ENCODE peak calls at places on chromosomes 2 and 18, in six cellular contexts. Y is stomach, Z is ovary, K is A549, M is Peyer's patch, G is GM12892. T is an unnamed sample.

GRCh38 chr2:45278345-45279078 is 269.3 kb upstream of the SIX2 start:
- DNase-seq in G (no peak), Y (no peak), M (no peak), K (no peak), Z (no peak), T (no peak)

GRCh38 chr2:226427538-226428307 is 371.9 kb downstream of the IRS1 start:
- DNase-seq in Y (no peak), Z (no peak), G (no peak), M (no peak), K (peak; percentile 17), T (no peak)

GRCh38 chr2:191190861-191191552 is 40.2 kb upstream of the STAT4 start:
- DNase-seq in Y (no peak), G (no peak), Z (no peak), M (no peak), K (no peak), T (no peak)

GRCh38 chr18:79537758-79538157 is 141.8 kb upstream of the CTDP1 start:
- DNase-seq in Y (no peak), K (no peak), M (no peak), Z (no peak), G (no peak), T (no peak)

GRCh38 chr2:43623052-43623451 is 14.0 kb upstream of the PLEKHH2 start:
- DNase-seq in Z (peak; percentile 49), G (no peak), Y (no peak), M (no peak), K (no peak), T (no peak)

GRCh38 chr2:119263025-119263424 is 39.4 kb downstream of the STEAP3 start:
- DNase-seq in Y (no peak), M (no peak), Z (no peak), K (no peak), G (no peak), T (no peak)

GRCh38 chr2:86372641-86373502 is 35.4 kb upstream of the REEP1 start:
- DNase-seq in Z (no peak), Y (peak; percentile 56), M (no peak), G (no peak), K (peak; percentile 43), T (peak; percentile 22)

GRCh38 chr18:23106575-23106974 is 28.7 kb upstream of the CABLES1 start:
- DNase-seq in K (peak; percentile 67), Z (no peak), G (no peak), Y (no peak), M (no peak), T (peak; percentile 17)

GRCh38 chr2:200452377-200452776 is 57.5 kb downstream of the KCTD18 start:
- DNase-seq in Y (no peak), G (no peak), Z (no peak), K (no peak), M (no peak), T (no peak)

GRCh38 chr2:206584323-206585116 is 57.8 kb upstream of the FAM237A start:
- DNase-seq in M (no peak), G (no peak), Z (no peak), K (no peak), Y (no peak), T (no peak)

GRCh38 chr2:220619525-220620267 is 952.4 kb downstream of the EPHA4 start:
- DNase-seq in Y (peak; percentile 28), Z (no peak), G (no peak), M (no peak), K (peak; percentile 21), T (no peak)

GRCh38 chr2:233544079-233544690 is 22.4 kb downstream of the USP40 start:
- DNase-seq in Y (no peak), K (no peak), G (no peak), M (no peak), Z (no peak), T (no peak)

GRCh38 chr2:102618452-102619413 is 620 bp upstream of the SLC9A2 start:
- DNase-seq in Y (peak; percentile 75), Z (no peak), M (no peak), G (no peak), K (peak; percentile 9), T (no peak)

GRCh38 chr18:72086421-72086820 is 457.7 kb downstream of the CBLN2 start:
- DNase-seq in Y (no peak), Z (no peak), G (no peak), K (no peak), M (no peak), T (no peak)

GRCh38 chr2:178194600-178195389 is 483 bp downstream of the OSBPL6 start:
- DNase-seq in G (peak; percentile 17), M (no peak), K (no peak), Z (peak; percentile 42), Y (peak; percentile 27), T (peak; percentile 37)

GRCh38 chr2:19536136-19536535 is 177.7 kb upstream of the OSR1 start:
- DNase-seq in Y (no peak), G (no peak), K (no peak), Z (no peak), M (no peak), T (no peak)

GRCh38 chr18:32730620-32731021 is 42.2 kb downstream of the KLHL14 start:
- DNase-seq in Z (no peak), Y (no peak), M (no peak), G (no peak), K (no peak), T (no peak)

GRCh38 chr2:42100696-42101585 is 53.1 kb downstream of the PKDCC start:
- DNase-seq in G (no peak), M (peak; percentile 78), Y (peak; percentile 75), Z (peak; percentile 73), K (no peak), T (no peak)

GRCh38 chr2:65458999-65459398 is 26.6 kb upstream of the SPRED2 start:
- DNase-seq in M (no peak), K (no peak), G (no peak), Z (no peak), Y (no peak), T (no peak)

GRCh38 chr2:240594511-240595380 is 8.2 kb downstream of the CAPN10 start:
- DNase-seq in K (no peak), G (no peak), Z (peak; percentile 54), Y (no peak), M (no peak), T (no peak)

GRCh38 chr2:47658646-47659320 is 124.2 kb upstream of the MSH6 start:
- DNase-seq in K (no peak), Y (no peak), G (no peak), Z (no peak), M (no peak), T (no peak)

GRCh38 chr2:31428001-31428418 is 13.5 kb upstream of the XDH start:
- DNase-seq in M (no peak), K (no peak), G (no peak), Y (no peak), Z (no peak), T (no peak)

GRCh38 chr2:203404996-203405395 is 76.8 kb downstream of the ABI2 start:
- DNase-seq in Z (no peak), M (no peak), G (no peak), Y (no peak), K (no peak), T (no peak)

GRCh38 chr2:108412995-108413726 is 35.4 kb downstream of the SULT1C4 start:
- DNase-seq in M (no peak), G (no peak), Z (no peak), K (peak; percentile 56), Y (no peak), T (no peak)

GRCh38 chr2:224938670-224939309 is 103.5 kb downstream of the DOCK10 start:
- DNase-seq in K (no peak), Z (no peak), Y (no peak), G (no peak), M (no peak), T (no peak)

GRCh38 chr2:179106342-179107178 is 56.6 kb upstream of the CCDC141 start:
- DNase-seq in M (no peak), Z (no peak), G (no peak), Y (peak; percentile 44), K (peak; percentile 5), T (peak; percentile 33)

GRCh38 chr2:44130441-44130840 is 38.2 kb upstream of the PPM1B start:
- DNase-seq in Z (no peak), G (no peak), K (no peak), Y (no peak), M (no peak), T (no peak)

GRCh38 chr2:128563348-128563687 is 244.7 kb upstream of the HS6ST1 start:
- DNase-seq in Z (peak; percentile 82), Y (no peak), G (no peak), M (no peak), K (no peak), T (no peak)

GRCh38 chr2:136134126-136134525 is 16.2 kb upstream of the CXCR4 start:
- DNase-seq in Y (no peak), M (peak; percentile 61), Z (no peak), K (no peak), G (no peak), T (no peak)

GRCh38 chr2:171652411-171652775 is 34.9 kb upstream of the DYNC1I2 start:
- DNase-seq in G (no peak), Y (no peak), Z (no peak), M (no peak), K (no peak), T (no peak)

GRCh38 chr2:74387346-74387745 is 7.2 kb upstream of the DCTN1 start:
- DNase-seq in M (no peak), G (no peak), Z (no peak), Y (no peak), K (no peak), T (no peak)

GRCh38 chr2:30231726-30232026 is 342 bp downstream of the LBH start:
- DNase-seq in Z (no peak), G (no peak), K (peak; percentile 87), Y (no peak), M (no peak), T (no peak)
- TF ChIP-seq POLR2A in Z (no peak), G (no peak), K (no peak), Y (no peak), M (no peak), T (no peak)

GRCh38 chr18:48814490-48815181 is 136.1 kb downstream of the SMAD7 start:
- DNase-seq in K (no peak), Z (no peak), G (no peak), M (no peak), Y (peak; percentile 14), T (no peak)
- TF ChIP-seq POLR2A in K (no peak), Z (no peak), G (no peak), M (no peak), Y (no peak), T (no peak)

DNA sequence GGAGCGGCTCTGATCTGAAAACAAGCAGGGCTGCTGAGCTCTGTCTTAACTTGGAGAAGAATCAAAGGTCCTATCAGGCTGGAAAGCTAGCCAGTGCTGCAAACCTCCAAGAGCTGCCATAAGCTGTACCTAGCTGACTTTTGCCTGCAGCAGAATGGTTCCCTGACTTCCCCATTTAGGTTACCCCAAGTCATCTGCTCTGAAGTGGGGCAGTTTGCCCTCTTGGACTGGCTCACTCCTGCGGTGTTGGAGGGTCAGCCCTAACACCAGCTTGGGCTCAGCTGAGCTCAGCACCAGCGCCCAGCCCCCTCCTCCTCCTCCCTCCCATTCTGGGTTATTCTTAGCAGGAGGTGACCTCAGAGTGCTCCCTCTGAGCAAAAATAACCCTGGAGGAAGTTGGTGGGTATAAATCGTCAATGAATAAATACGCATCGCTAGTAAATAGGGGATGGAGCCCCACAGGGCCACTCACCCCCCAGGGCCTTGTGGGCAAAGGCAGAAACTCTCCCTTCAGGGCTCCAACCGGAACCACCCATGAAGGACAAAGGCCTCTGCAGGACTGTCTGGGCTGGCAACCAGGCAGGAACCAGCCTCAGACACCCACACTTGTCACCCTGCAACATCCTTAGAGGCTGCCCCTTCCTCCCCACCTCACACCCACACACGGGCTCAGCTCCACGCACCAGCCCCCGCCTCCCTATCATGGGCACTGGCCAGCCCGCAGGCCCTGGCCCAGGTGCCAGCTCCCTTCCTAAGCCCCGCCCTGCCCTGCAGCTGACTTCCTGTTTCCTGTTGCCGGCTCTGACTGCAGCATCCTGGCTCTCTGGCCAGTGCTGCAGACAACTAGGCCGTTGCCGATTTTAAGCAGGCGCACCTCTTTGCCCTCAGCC is 46.9 kb downstream of the DNMT3A start:
- DNase-seq in Y (peak; percentile 80), K (no peak), Z (peak; percentile 68), M (peak; percentile 93), G (peak; percentile 92), T (peak; percentile 39)
- TF ChIP-seq POLR2A in Y (no peak), K (no peak), Z (no peak), M (no peak), G (peak; percentile 74), T (no peak)

GRCh38 chr18:55501594-55502345 is 86.2 kb downstream of the TCF4 start:
- DNase-seq in Y (no peak), G (no peak), K (no peak), M (no peak), Z (no peak), T (no peak)
- TF ChIP-seq POLR2A in Y (no peak), G (no peak), K (no peak), M (no peak), Z (no peak), T (no peak)

T was measured in prostate gland.